ENCODE peak calls at places on chromosomes 3 and 15, in seven cellular contexts. G is activated CD8-positive, alpha-beta memory T cell treated with anti-CD3 and anti-CD28 coated beads for 4 hours; O is A549; W is Daoy; R is stimulated activated CD8-positive, alpha-beta memory T cell treated with anti-CD3 and anti-CD28 coated beads, Interleukin-12 subunit alpha, Interleukin-12 subunit beta, amount 100 ng/mL, for 1 hour; K is skeletal muscle cell; J is KBM-7. B is an unnamed sample.

GRCh38 chr3:99881121-99881524 is 63.5 kb downstream of the CMSS1 start:
- DNase-seq in G (no peak), O (no peak), W (no peak), R (no peak), K (no peak), J (no peak), B (no peak)

GRCh38 chr3:129827765-129828164 is 65.7 kb downstream of the TMCC1 start:
- DNase-seq in G (no peak), O (no peak), W (no peak), R (no peak), K (no peak), J (peak), B (no peak)

GRCh38 chr3:128803307-128803706 is 76.1 kb upstream of the ACAD9 start:
- DNase-seq in G (no peak), O (no peak), W (no peak), R (no peak), K (no peak), J (no peak), B (no peak)

GRCh38 chr15:97961067-97961954 is 808 bp downstream of the ARRDC4 start:
- DNase-seq in G (no peak), O (no peak), W (peak), R (no peak), K (no peak), J (peak), B (no peak)

GRCh38 chr3:126916546-126916945 is 66.4 kb upstream of the PLXNA1 start:
- DNase-seq in G (no peak), O (no peak), W (no peak), R (no peak), K (no peak), J (no peak), B (no peak)

GRCh38 chr15:84983299-84983698 is 1.6 kb downstream of the PDE8A start:
- DNase-seq in G (no peak), O (no peak), W (no peak), R (no peak), K (no peak), J (no peak), B (no peak)

GRCh38 chr3:42099020-42099765 is 8.0 kb downstream of the TRAK1 start:
- DNase-seq in G (no peak), O (no peak), W (no peak), R (no peak), K (no peak), J (no peak), B (no peak)

GRCh38 chr3:126685493-126685892 is 18.5 kb upstream of the CHCHD6 start:
- DNase-seq in G (no peak), O (no peak), W (no peak), R (no peak), K (no peak), J (no peak), B (no peak)

GRCh38 chr15:74433592-74434259 is at the start of gene SEMA7A:
- DNase-seq in G (peak), O (peak), W (peak), R (peak), K (peak), J (peak), B (no peak)